ENCODE peak calls at places on chromosomes 1 and 21, in seven cellular contexts. J is activated CD4-positive, alpha-beta T cell treated with anti-CD3 and anti-CD28 coated beads, Interleukin-2, amount 50 U/mL, for 24 hours; U is AML-193; V is NCI-H774; A is activated T-cell treated with anti-CD3 and anti-CD28 coated beads for 24 hours; G is tibial artery; Q is HCT116. X is an unnamed sample.

GRCh38 chr1:228983231-228983660 is 248.0 kb downstream of the RHOU start:
- DNase-seq in J (no peak), U (no peak), V (no peak), A (no peak), G (peak; percentile 51), Q (no peak), X (no peak)

GRCh38 chr21:43916691-43917514 is 51.9 kb downstream of the AGPAT3 start:
- DNase-seq in J (peak; percentile 35), U (no peak), V (no peak), A (no peak), G (peak; percentile 6), Q (no peak), X (no peak)

GRCh38 chr1:71738256-71738655 is 544.1 kb downstream of the NEGR1 start:
- DNase-seq in J (no peak), U (no peak), V (no peak), A (no peak), G (no peak), Q (no peak), X (no peak)

GRCh38 chr21:43269461-43269860 is 100.7 kb downstream of the CRYAA start:
- DNase-seq in J (no peak), U (no peak), V (no peak), A (peak; percentile 15), G (no peak), Q (no peak), X (no peak)

GRCh38 chr1:33516428-33516827 is 44.0 kb downstream of the ZSCAN20 start:
- DNase-seq in J (no peak), U (no peak), V (no peak), A (no peak), G (no peak), Q (no peak), X (no peak)

GRCh38 chr1:1063945-1064831 is 9.9 kb downstream of the RNF223 start:
- DNase-seq in J (peak; percentile 80), U (peak; percentile 29), V (peak; percentile 1), A (peak; percentile 83), G (no peak), Q (peak; percentile 62), X (peak; percentile 73)

GRCh38 chr1:32817815-32818786 is 648 bp downstream of the S100PBP start:
- DNase-seq in J (no peak), U (peak; percentile 36), V (peak; percentile 81), A (peak; percentile 20), G (peak; percentile 91), Q (peak; percentile 32), X (peak; percentile 76)

GRCh38 chr1:93707956-93708355 is 26.3 kb upstream of the BCAR3 start:
- DNase-seq in J (peak; percentile 35), U (no peak), V (no peak), A (peak; percentile 41), G (no peak), Q (no peak), X (no peak)

GRCh38 chr1:199101635-199102034 is 462.8 kb downstream of the PTPRC start:
- DNase-seq in J (no peak), U (peak; percentile 43), V (no peak), A (no peak), G (no peak), Q (no peak), X (no peak)

GRCh38 chr1:42756956-42757891 is 9.6 kb downstream of the P3H1 start:
- DNase-seq in J (no peak), U (peak; percentile 74), V (peak; percentile 59), A (no peak), G (no peak), Q (peak; percentile 55), X (peak; percentile 23)

GRCh38 chr1:108703939-108704338 is 8.8 kb upstream of the FNDC7 start:
- DNase-seq in J (no peak), U (no peak), V (no peak), A (peak; percentile 22), G (no peak), Q (no peak), X (no peak)

GRCh38 chr1:231959225-231959884 is 332.8 kb downstream of the DISC1 start:
- DNase-seq in J (no peak), U (no peak), V (no peak), A (no peak), G (no peak), Q (no peak), X (no peak)

GRCh38 chr1:93904228-93904627 is 5.0 kb downstream of the GCLM start:
- DNase-seq in J (no peak), U (peak; percentile 71), V (no peak), A (no peak), G (no peak), Q (no peak), X (no peak)

GRCh38 chr1:235138821-235139220 is 10.2 kb upstream of the TOMM20 start:
- DNase-seq in J (no peak), U (no peak), V (no peak), A (peak; percentile 20), G (no peak), Q (no peak), X (no peak)

GRCh38 chr1:30034105-30034626 is 689.2 kb downstream of the MATN1 start:
- DNase-seq in J (no peak), U (no peak), V (no peak), A (no peak), G (peak; percentile 57), Q (no peak), X (no peak)

GRCh38 chr1:153547560-153548551 is 1.2 kb downstream of the S100A3 start:
- DNase-seq in J (no peak), U (no peak), V (no peak), A (no peak), G (peak; percentile 62), Q (no peak), X (no peak)

GRCh38 chr1:23116921-23117699 is 51.5 kb downstream of the LUZP1 start:
- DNase-seq in J (no peak), U (no peak), V (no peak), A (no peak), G (no peak), Q (no peak), X (no peak)

GRCh38 chr1:146032613-146033219 is 11.2 kb upstream of the HJV start:
- DNase-seq in J (no peak), U (peak; percentile 83), V (no peak), A (no peak), G (no peak), Q (peak; percentile 48), X (no peak)

GRCh38 chr1:165329104-165329503 is 27.4 kb downstream of the LMX1A start:
- DNase-seq in J (no peak), U (no peak), V (no peak), A (no peak), G (no peak), Q (no peak), X (no peak)

GRCh38 chr21:38048241-38048640 is 132.0 kb upstream of the KCNJ6 start:
- DNase-seq in J (no peak), U (no peak), V (peak; percentile 87), A (no peak), G (no peak), Q (no peak), X (no peak)

GRCh38 chr1:6038603-6039002 is 7.1 kb upstream of the KCNAB2 start:
- DNase-seq in J (no peak), U (no peak), V (no peak), A (no peak), G (no peak), Q (no peak), X (no peak)

GRCh38 chr1:10788592-10789006 is 7.8 kb downstream of the CASZ1 start:
- DNase-seq in J (no peak), U (no peak), V (no peak), A (no peak), G (no peak), Q (no peak), X (peak; percentile 67)

GRCh38 chr1:108962681-108963051 is 618 bp downstream of the CLCC1 start:
- DNase-seq in J (no peak), U (no peak), V (no peak), A (peak; percentile 24), G (no peak), Q (no peak), X (peak; percentile 59)

GRCh38 chr1:98260421-98260820 is 339.6 kb upstream of the DPYD start:
- DNase-seq in J (no peak), U (no peak), V (no peak), A (no peak), G (no peak), Q (no peak), X (no peak)

GRCh38 chr1:5651964-5652751 is 340.1 kb downstream of the NPHP4 start:
- DNase-seq in J (no peak), U (no peak), V (no peak), A (no peak), G (no peak), Q (no peak), X (peak; percentile 14)

GRCh38 chr1:18630511-18631495 is at the start of gene PAX7:
- DNase-seq in J (no peak), U (no peak), V (no peak), A (no peak), G (no peak), Q (no peak), X (no peak)

GRCh38 chr1:31976401-31976800 is 37.3 kb upstream of the KHDRBS1 start:
- DNase-seq in J (no peak), U (no peak), V (no peak), A (no peak), G (no peak), Q (no peak), X (no peak)

GRCh38 chr1:213244664-213245091 is 193.6 kb downstream of the RPS6KC1 start:
- DNase-seq in J (peak; percentile 27), U (peak; percentile 68), V (peak; percentile 73), A (peak; percentile 2), G (no peak), Q (peak; percentile 13), X (no peak)

GRCh38 chr1:225694151-225694603 is 41.3 kb upstream of the ENAH start:
- DNase-seq in J (no peak), U (no peak), V (peak; percentile 73), A (no peak), G (peak; percentile 61), Q (no peak), X (peak; percentile 63)

GRCh38 chr1:4180066-4180735 is 280.1 kb upstream of the C1orf174 start:
- DNase-seq in J (no peak), U (no peak), V (no peak), A (no peak), G (no peak), Q (no peak), X (no peak)

GRCh38 chr1:9721606-9722377 is 70.3 kb downstream of the PIK3CD start:
- DNase-seq in J (peak; percentile 63), U (no peak), V (no peak), A (peak; percentile 73), G (no peak), Q (no peak), X (no peak)

GRCh38 chr1:234611153-234611798 is 1.3 kb upstream of the IRF2BP2 start:
- DNase-seq in J (peak; percentile 56), U (peak; percentile 88), V (peak; percentile 93), A (peak; percentile 53), G (no peak), Q (peak; percentile 77), X (no peak)

GRCh38 chr1:230883964-230884363 is 15.6 kb upstream of the C1orf198 start:
- DNase-seq in J (no peak), U (no peak), V (no peak), A (no peak), G (no peak), Q (no peak), X (no peak)

X was measured in body of pancreas.